ENCODE peak calls at places on chromosomes 11 and 22, in seven cellular contexts. One of them, this sample, is unnamed.

GRCh38 chr22:47201186-47201995 is 438.9 kb downstream of the TBC1D22A start:
- DNase-seq in ACHN: no peak
- DNase-seq in GM10248: no peak
- DNase-seq in T-helper 2 cell: no peak
- DNase-seq in T follicular helper cell: no peak
- DNase-seq in naive thymus-derived CD4-positive, alpha-beta T cell: no peak
- DNase-seq in activated CD4-positive, alpha-beta T cell treated with anti-CD3 and anti-CD28 coated beads for 1 hour: peak
- DNase-seq in this sample: no peak

GRCh38 chr11:86923993-86924766 is 31.0 kb downstream of the FZD4 start:
- DNase-seq in naive thymus-derived CD4-positive, alpha-beta T cell: no peak
- DNase-seq in T-helper 2 cell: no peak
- DNase-seq in activated CD4-positive, alpha-beta T cell treated with anti-CD3 and anti-CD28 coated beads for 1 hour: no peak
- DNase-seq in ACHN: peak
- DNase-seq in GM10248: no peak
- DNase-seq in T follicular helper cell: no peak
- DNase-seq in this sample: no peak

GRCh38 chr11:120130991-120131760 is 6.7 kb downstream of the TRIM29 start:
- DNase-seq in activated CD4-positive, alpha-beta T cell treated with anti-CD3 and anti-CD28 coated beads for 1 hour: no peak
- DNase-seq in T follicular helper cell: no peak
- DNase-seq in GM10248: no peak
- DNase-seq in naive thymus-derived CD4-positive, alpha-beta T cell: no peak
- DNase-seq in ACHN: no peak
- DNase-seq in T-helper 2 cell: no peak
- DNase-seq in this sample: no peak

GRCh38 chr11:84889556-84889955 is 737.6 kb downstream of the DLG2 start:
- DNase-seq in ACHN: no peak
- DNase-seq in naive thymus-derived CD4-positive, alpha-beta T cell: no peak
- DNase-seq in T follicular helper cell: no peak
- DNase-seq in GM10248: no peak
- DNase-seq in activated CD4-positive, alpha-beta T cell treated with anti-CD3 and anti-CD28 coated beads for 1 hour: no peak
- DNase-seq in T-helper 2 cell: no peak
- DNase-seq in this sample: no peak

GRCh38 chr11:127133061-127133460 is 132.5 kb upstream of the KIRREL3 start:
- DNase-seq in T-helper 2 cell: no peak
- DNase-seq in activated CD4-positive, alpha-beta T cell treated with anti-CD3 and anti-CD28 coated beads for 1 hour: no peak
- DNase-seq in ACHN: no peak
- DNase-seq in GM10248: no peak
- DNase-seq in naive thymus-derived CD4-positive, alpha-beta T cell: no peak
- DNase-seq in T follicular helper cell: no peak
- DNase-seq in this sample: no peak

GRCh38 chr22:29014773-29015172 is 46.9 kb downstream of the C22orf31 start:
- DNase-seq in activated CD4-positive, alpha-beta T cell treated with anti-CD3 and anti-CD28 coated beads for 1 hour: no peak
- DNase-seq in T-helper 2 cell: no peak
- DNase-seq in T follicular helper cell: no peak
- DNase-seq in ACHN: no peak
- DNase-seq in GM10248: no peak
- DNase-seq in naive thymus-derived CD4-positive, alpha-beta T cell: no peak
- DNase-seq in this sample: no peak

GRCh38 chr11:61091373-61092279 is 10.7 kb upstream of the CD5 start:
- DNase-seq in T follicular helper cell: no peak
- DNase-seq in GM10248: peak
- DNase-seq in T-helper 2 cell: peak
- DNase-seq in ACHN: no peak
- DNase-seq in naive thymus-derived CD4-positive, alpha-beta T cell: peak
- DNase-seq in activated CD4-positive, alpha-beta T cell treated with anti-CD3 and anti-CD28 coated beads for 1 hour: no peak
- DNase-seq in this sample: no peak

GRCh38 chr11:66720223-66720898 is 8.7 kb downstream of the SPTBN2 start:
- DNase-seq in GM10248: no peak
- DNase-seq in T-helper 2 cell: no peak
- DNase-seq in T follicular helper cell: no peak
- DNase-seq in ACHN: no peak
- DNase-seq in activated CD4-positive, alpha-beta T cell treated with anti-CD3 and anti-CD28 coated beads for 1 hour: no peak
- DNase-seq in naive thymus-derived CD4-positive, alpha-beta T cell: peak
- DNase-seq in this sample: no peak

GRCh38 chr11:47099213-47099917 is 77.3 kb downstream of the ARFGAP2 start:
- DNase-seq in ACHN: no peak
- DNase-seq in activated CD4-positive, alpha-beta T cell treated with anti-CD3 and anti-CD28 coated beads for 1 hour: no peak
- DNase-seq in naive thymus-derived CD4-positive, alpha-beta T cell: no peak
- DNase-seq in GM10248: no peak
- DNase-seq in T follicular helper cell: no peak
- DNase-seq in T-helper 2 cell: no peak
- DNase-seq in this sample: no peak

GRCh38 chr22:20786536-20786979 is 12.6 kb downstream of the SERPIND1 start:
- DNase-seq in ACHN: no peak
- DNase-seq in GM10248: no peak
- DNase-seq in naive thymus-derived CD4-positive, alpha-beta T cell: no peak
- DNase-seq in T-helper 2 cell: no peak
- DNase-seq in activated CD4-positive, alpha-beta T cell treated with anti-CD3 and anti-CD28 coated beads for 1 hour: no peak
- DNase-seq in T follicular helper cell: no peak
- DNase-seq in this sample: no peak

GRCh38 chr22:36986242-36986821 is 32.9 kb downstream of the TST start:
- DNase-seq in GM10248: no peak
- DNase-seq in ACHN: no peak
- DNase-seq in T follicular helper cell: no peak
- DNase-seq in T-helper 2 cell: peak
- DNase-seq in naive thymus-derived CD4-positive, alpha-beta T cell: peak
- DNase-seq in activated CD4-positive, alpha-beta T cell treated with anti-CD3 and anti-CD28 coated beads for 1 hour: no peak
- DNase-seq in this sample: no peak

GRCh38 chr11:32113200-32113599 is 22.3 kb downstream of the RCN1 start:
- DNase-seq in ACHN: no peak
- DNase-seq in GM10248: no peak
- DNase-seq in activated CD4-positive, alpha-beta T cell treated with anti-CD3 and anti-CD28 coated beads for 1 hour: no peak
- DNase-seq in T follicular helper cell: no peak
- DNase-seq in T-helper 2 cell: no peak
- DNase-seq in naive thymus-derived CD4-positive, alpha-beta T cell: no peak
- DNase-seq in this sample: no peak

GRCh38 chr11:59172345-59173079 is 580 bp downstream of the DTX4 start:
- DNase-seq in activated CD4-positive, alpha-beta T cell treated with anti-CD3 and anti-CD28 coated beads for 1 hour: no peak
- DNase-seq in T follicular helper cell: no peak
- DNase-seq in T-helper 2 cell: no peak
- DNase-seq in GM10248: peak
- DNase-seq in ACHN: no peak
- DNase-seq in naive thymus-derived CD4-positive, alpha-beta T cell: no peak
- DNase-seq in this sample: peak

GRCh38 chr22:23781533-23781932 is 5.2 kb upstream of the SMARCB1 start:
- DNase-seq in naive thymus-derived CD4-positive, alpha-beta T cell: no peak
- DNase-seq in activated CD4-positive, alpha-beta T cell treated with anti-CD3 and anti-CD28 coated beads for 1 hour: no peak
- DNase-seq in GM10248: no peak
- DNase-seq in T follicular helper cell: no peak
- DNase-seq in T-helper 2 cell: no peak
- DNase-seq in ACHN: peak
- DNase-seq in this sample: no peak

GRCh38 chr11:61116426-61117214 is 14.3 kb downstream of the CD5 start:
- DNase-seq in GM10248: no peak
- DNase-seq in naive thymus-derived CD4-positive, alpha-beta T cell: no peak
- DNase-seq in activated CD4-positive, alpha-beta T cell treated with anti-CD3 and anti-CD28 coated beads for 1 hour: no peak
- DNase-seq in ACHN: no peak
- DNase-seq in T follicular helper cell: no peak
- DNase-seq in T-helper 2 cell: no peak
- DNase-seq in this sample: no peak

GRCh38 chr11:122261546-122261945 is 145.5 kb upstream of the BLID start:
- DNase-seq in ACHN: no peak
- DNase-seq in naive thymus-derived CD4-positive, alpha-beta T cell: no peak
- DNase-seq in GM10248: no peak
- DNase-seq in T follicular helper cell: no peak
- DNase-seq in activated CD4-positive, alpha-beta T cell treated with anti-CD3 and anti-CD28 coated beads for 1 hour: no peak
- DNase-seq in T-helper 2 cell: no peak
- DNase-seq in this sample: no peak

GRCh38 chr22:24751518-24751917 is 23.0 kb downstream of the PIWIL3 start:
- DNase-seq in T follicular helper cell: no peak
- DNase-seq in T-helper 2 cell: no peak
- DNase-seq in GM10248: no peak
- DNase-seq in naive thymus-derived CD4-positive, alpha-beta T cell: no peak
- DNase-seq in activated CD4-positive, alpha-beta T cell treated with anti-CD3 and anti-CD28 coated beads for 1 hour: no peak
- DNase-seq in ACHN: no peak
- DNase-seq in this sample: no peak

This sample was measured in LoVo.